ENCODE peak calls at places on chromosomes 4 and X, in seven cellular contexts. F is EH, U is H9, N is endothelial cell, D is mucosa of descending colon, P is PC-9, I is iPS-NIHi11. V is an unnamed sample.

GRCh38 chr4:88616275-88616996 is 24.2 kb downstream of the HERC3 start:
- DNase-seq in F (peak; percentile 95), U (no peak), N (no peak), D (no peak), P (no peak), I (no peak), V (no peak)

GRCh38 chr4:98619197-98619596 is 39.2 kb downstream of the TSPAN5 start:
- DNase-seq in F (no peak), U (no peak), N (no peak), D (no peak), P (no peak), I (no peak), V (no peak)

GRCh38 chrX:132092439-132093065 is 35.3 kb downstream of the FRMD7 start:
- DNase-seq in F (peak; percentile 56), U (peak; percentile 66), N (peak; percentile 54), D (no peak), P (peak; percentile 61), I (peak; percentile 73), V (peak; percentile 87)

GRCh38 chr4:98113005-98113404 is 30.3 kb downstream of the STPG2 start:
- DNase-seq in F (peak; percentile 35), U (peak; percentile 47), N (peak; percentile 37), D (no peak), P (no peak), I (peak; percentile 11), V (peak; percentile 63)

GRCh38 chrX:150696836-150697235 is 3.6 kb downstream of the MTMR1 start:
- DNase-seq in F (peak; percentile 3), U (no peak), N (no peak), D (no peak), P (no peak), I (no peak), V (no peak)

GRCh38 chrX:65582450-65583082 is 48.0 kb upstream of the LAS1L start:
- DNase-seq in F (no peak), U (no peak), N (no peak), D (no peak), P (no peak), I (peak; percentile 10), V (peak; percentile 47)

GRCh38 chr4:1961563-1961962 is 47.2 kb downstream of the NELFA start:
- DNase-seq in F (no peak), U (no peak), N (no peak), D (no peak), P (no peak), I (no peak), V (no peak)

GRCh38 chr4:177308842-177309524 is 691 bp upstream of the NEIL3 start:
- DNase-seq in F (no peak), U (no peak), N (no peak), D (no peak), P (no peak), I (no peak), V (no peak)

GRCh38 chr4:152667781-152668180 is 12.0 kb downstream of the TMEM154 start:
- DNase-seq in F (no peak), U (no peak), N (no peak), D (no peak), P (no peak), I (no peak), V (no peak)

GRCh38 chr4:102678695-102679335 is 82.0 kb downstream of the MANBA start:
- DNase-seq in F (no peak), U (no peak), N (no peak), D (no peak), P (peak; percentile 82), I (no peak), V (no peak)

GRCh38 chr4:108180513-108180912 is 11.8 kb upstream of the LEF1 start:
- DNase-seq in F (no peak), U (no peak), N (no peak), D (no peak), P (no peak), I (no peak), V (no peak)

V was measured in endodermal cell.